ENCODE peak calls at places on chromosomes 5 and 9, in eight cellular contexts. P is posterior vena cava; E is RPMI7951; M is stimulated activated CD4-positive, alpha-beta T cell treated with anti-CD3 and anti-CD28 coated beads, Interleukin-4, amount 100 ng/mL, for 48 hours; K is NCI-H187; X is nucleus accumbens; Z is HEK293T; Y is endothelial cell. D is an unnamed sample.
A peak's percentile ranks its signal among the peaks of the same experiment; 100 is the strongest.

GRCh38 chr5:180824630-180825476 is 22.2 kb upstream of the MGAT1 start:
- DNase-seq in P (peak; percentile 68), E (no peak), M (no peak), K (no peak), X (no peak), Z (no peak), Y (no peak), D (no peak)

GRCh38 chr9:33300546-33300945 is 10.2 kb downstream of the NFX1 start:
- DNase-seq in P (no peak), E (no peak), M (no peak), K (no peak), X (no peak), Z (no peak), Y (no peak), D (no peak)

GRCh38 chr9:87676976-87677775 is 48.7 kb upstream of the CTSL start:
- DNase-seq in P (no peak), E (peak; percentile 3), M (no peak), K (no peak), X (no peak), Z (no peak), Y (no peak), D (no peak)

GRCh38 chr5:82164957-82165698 is 113.0 kb downstream of the RPS23 start:
- DNase-seq in P (no peak), E (peak; percentile 42), M (no peak), K (no peak), X (peak; percentile 1), Z (peak; percentile 15), Y (no peak), D (no peak)

GRCh38 chr9:69578026-69578425 is 94.1 kb downstream of the APBA1 start:
- DNase-seq in P (no peak), E (no peak), M (no peak), K (no peak), X (peak; percentile 11), Z (no peak), Y (no peak), D (no peak)

GRCh38 chr9:4424891-4425290 is 65.4 kb upstream of the SLC1A1 start:
- DNase-seq in P (no peak), E (no peak), M (no peak), K (no peak), X (no peak), Z (no peak), Y (peak; percentile 17), D (no peak)

GRCh38 chr5:51376504-51376903 is 6.7 kb upstream of the ISL1 start:
- DNase-seq in P (no peak), E (no peak), M (no peak), K (no peak), X (no peak), Z (no peak), Y (no peak), D (no peak)

GRCh38 chr5:95861858-95862561 is 39.5 kb upstream of the GLRX start:
- DNase-seq in P (no peak), E (peak; percentile 68), M (no peak), K (no peak), X (no peak), Z (no peak), Y (no peak), D (no peak)

GRCh38 chr5:169717298-169717697 is 80.2 kb downstream of the DOCK2 start:
- DNase-seq in P (no peak), E (peak; percentile 94), M (no peak), K (no peak), X (no peak), Z (no peak), Y (no peak), D (no peak)

GRCh38 chr5:1783214-1783551 is 16.5 kb downstream of the MRPL36 start:
- DNase-seq in P (peak; percentile 41), E (peak; percentile 83), M (no peak), K (no peak), X (no peak), Z (no peak), Y (no peak), D (no peak)

GRCh38 chr5:55308254-55308836 is 556 bp downstream of the MTREX start:
- DNase-seq in P (no peak), E (peak; percentile 16), M (peak; percentile 7), K (no peak), X (no peak), Z (peak; percentile 24), Y (peak; percentile 3), D (no peak)

GRCh38 chr9:76474419-76474818 is 15.4 kb downstream of the GCNT1 start:
- DNase-seq in P (no peak), E (no peak), M (no peak), K (no peak), X (no peak), Z (no peak), Y (no peak), D (no peak)

GRCh38 chr9:133075925-133076324 is 14.1 kb downstream of the CEL start:
- DNase-seq in P (no peak), E (no peak), M (no peak), K (no peak), X (no peak), Z (no peak), Y (no peak), D (no peak)

GRCh38 chr9:130713286-130713975 is 19.9 kb downstream of the EXOSC2 start:
- DNase-seq in P (no peak), E (peak; percentile 45), M (no peak), K (no peak), X (no peak), Z (no peak), Y (peak; percentile 44), D (no peak)

GRCh38 chr9:136685216-136685615 is 2.0 kb downstream of the AGPAT2 start:
- DNase-seq in P (no peak), E (no peak), M (no peak), K (no peak), X (no peak), Z (no peak), Y (no peak), D (no peak)